ENCODE peak calls at places on chromosomes 13 and 19, in five cellular contexts. G is ascending aorta, A is SK-N-SH, O is transverse colon, B is mesendoderm. P is an unnamed sample.

GRCh38 chr19:5823579-5824281 is 15.8 kb downstream of the FUT6 start:
- DNase-seq in G (no peak), O (peak; percentile 54), A (peak; percentile 69), B (peak; percentile 47), P (no peak)

GRCh38 chr13:106284358-106284757 is 251.1 kb downstream of the EFNB2 start:
- DNase-seq in A (no peak), B (no peak), O (no peak), G (no peak), P (no peak)

GRCh38 chr19:45716314-45717130 is 14.2 kb downstream of the FBXO46 start:
- DNase-seq in O (peak; percentile 51), G (no peak), A (peak; percentile 57), B (peak; percentile 50), P (peak; percentile 31)

GRCh38 chr13:98450495-98451167 is 126.3 kb downstream of the STK24 start:
- DNase-seq in B (peak; percentile 53), O (no peak), A (no peak), G (no peak), P (no peak)

GRCh38 chr13:114167445-114167844 is 11.6 kb upstream of the CFAP97D2 start:
- DNase-seq in G (no peak), O (no peak), B (no peak), A (no peak), P (no peak)

GRCh38 chr13:44840131-44840530 is 149.1 kb downstream of the NUFIP1 start:
- DNase-seq in A (no peak), B (no peak), O (no peak), G (no peak), P (no peak)

GRCh38 chr13:31090921-31091624 is 70.6 kb downstream of the HSPH1 start:
- DNase-seq in B (no peak), O (no peak), G (no peak), A (no peak), P (no peak)

GRCh38 chr19:58033741-58034475 is at the start of gene ZSCAN1:
- DNase-seq in B (peak; percentile 97), A (peak; percentile 92), G (no peak), O (peak; percentile 66), P (peak; percentile 14)

GRCh38 chr13:44004881-44005280 is 125.2 kb downstream of the LACC1 start:
- DNase-seq in A (no peak), O (no peak), B (no peak), G (no peak), P (no peak)

GRCh38 chr19:47445937-47446402 is 25.7 kb downstream of the SLC8A2 start:
- DNase-seq in B (no peak), G (no peak), A (peak; percentile 89), O (peak; percentile 43), P (no peak)

GRCh38 chr13:109256866-109257760 is 529.3 kb downstream of the IRS2 start:
- DNase-seq in A (no peak), B (peak; percentile 87), G (no peak), O (no peak), P (peak; percentile 65)

GRCh38 chr13:89930861-89931260 is 1416.6 kb upstream of the MIR17HG start:
- DNase-seq in B (peak; percentile 52), G (no peak), O (no peak), A (no peak), P (no peak)

GRCh38 chr19:47573076-47574026 is at the start of gene ZNF541:
- DNase-seq in O (peak; percentile 61), G (peak; percentile 11), A (peak; percentile 88), B (no peak), P (peak; percentile 2)

GRCh38 chr13:100811431-100811830 is 136.8 kb upstream of the TMTC4 start:
- DNase-seq in B (no peak), O (no peak), A (no peak), G (no peak), P (no peak)

GRCh38 chr13:97224544-97225324 is 2.6 kb downstream of the MBNL2 start:
- DNase-seq in G (no peak), B (peak; percentile 81), A (no peak), O (peak; percentile 70), P (no peak)

GRCh38 chr19:29542776-29543175 is 17.0 kb downstream of the VSTM2B start:
- DNase-seq in A (no peak), B (no peak), G (no peak), O (no peak), P (no peak)

GRCh38 chr13:51999525-51999924 is 11.7 kb downstream of the ATP7B start:
- DNase-seq in G (no peak), B (no peak), O (no peak), A (no peak), P (peak; percentile 67)

GRCh38 chr19:4009990-4010807 is 2.7 kb downstream of the PIAS4 start:
- DNase-seq in O (no peak), A (peak; percentile 6), G (no peak), B (no peak), P (peak; percentile 43)

GRCh38 chr19:31255863-31256600 is 93.2 kb downstream of the TSHZ3 start:
- DNase-seq in B (no peak), O (no peak), A (no peak), G (no peak), P (no peak)

GRCh38 chr19:33217881-33218280 is 7.8 kb downstream of the SLC7A10 start:
- DNase-seq in B (no peak), O (no peak), A (no peak), G (no peak), P (no peak)

GRCh38 chr19:2195361-2195760 is 31.6 kb downstream of the DOT1L start:
- DNase-seq in O (no peak), A (no peak), G (no peak), B (no peak), P (no peak)

GRCh38 chr19:2195914-2196313 is 32.2 kb downstream of the DOT1L start:
- DNase-seq in B (no peak), G (no peak), O (no peak), A (no peak), P (no peak)

GRCh38 chr19:2194513-2195078 is 30.9 kb downstream of the DOT1L start:
- DNase-seq in O (no peak), A (no peak), B (no peak), G (no peak), P (no peak)

GRCh38 chr19:2192862-2193261 is 29.1 kb downstream of the DOT1L start:
- DNase-seq in G (no peak), A (no peak), B (no peak), O (no peak), P (no peak)

DNA sequence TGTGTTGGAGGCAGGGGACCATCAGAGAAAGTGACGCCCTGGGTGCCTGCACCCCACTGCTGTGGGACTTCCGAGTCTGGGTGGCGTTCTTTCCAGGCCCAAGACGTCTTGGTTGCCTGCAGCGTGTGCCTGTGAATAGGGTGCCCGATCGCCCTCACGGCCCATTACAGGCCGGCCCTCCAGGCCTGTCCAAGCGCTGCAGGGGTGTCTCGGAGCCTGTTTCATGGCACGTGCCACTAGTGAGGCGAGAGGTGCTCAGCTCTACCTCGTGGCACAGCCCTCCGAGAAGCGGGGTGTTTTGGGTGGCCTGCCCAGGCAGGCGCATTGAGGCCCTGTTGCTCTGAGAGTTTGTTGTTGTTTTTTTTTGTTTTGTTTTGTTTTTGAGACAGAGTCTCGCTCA is 30.1 kb downstream of the DOT1L start:
- DNase-seq in G (no peak), A (no peak), B (no peak), O (no peak), P (no peak)
- H3K36me3 ChIP-seq in G (peaks cover 51% of the 10 kb centered on the region), A (peaks cover 40% of the 10 kb centered on the region), B (peaks cover 8% of the 10 kb centered on the region), O (no peaks in the 10 kb centered on the region), P (no peaks in the 10 kb centered on the region)

GRCh38 chr13:32723987-32724386 is 137.7 kb downstream of the PDS5B start:
- DNase-seq in G (no peak), A (no peak), O (no peak), B (no peak), P (no peak)
- H3K36me3 ChIP-seq in G (no peaks in the 10 kb centered on the region), A (peaks cover 2% of the 10 kb centered on the region), O (no peaks in the 10 kb centered on the region), B (no peaks in the 10 kb centered on the region), P (no peaks in the 10 kb centered on the region)

DNA sequence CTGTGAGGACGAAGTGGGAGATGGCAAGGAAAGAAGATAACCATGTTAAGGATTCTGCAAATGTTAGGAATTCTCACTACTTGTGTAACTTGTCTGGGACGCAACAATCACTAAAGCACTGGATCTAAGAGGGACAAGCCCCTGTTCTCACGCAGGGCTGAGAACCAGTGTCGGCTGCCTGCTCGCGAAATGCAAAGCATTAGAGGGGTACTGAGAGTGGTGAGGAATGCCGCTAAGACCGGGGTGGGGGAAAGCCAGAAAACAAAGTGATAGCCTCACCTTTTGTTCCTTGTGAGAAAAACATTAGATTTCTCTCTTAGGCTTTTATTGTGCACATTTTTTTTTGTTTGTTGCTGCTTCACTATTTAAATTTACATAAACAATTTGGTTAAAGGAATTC is 241.9 kb downstream of the ABCC4 start:
- DNase-seq in B (peak; percentile 10), O (no peak), G (no peak), A (no peak), P (no peak)
- H3K36me3 ChIP-seq in B (no peaks in the 10 kb centered on the region), O (no peaks in the 10 kb centered on the region), G (no peaks in the 10 kb centered on the region), A (no peaks in the 10 kb centered on the region), P (no peaks in the 10 kb centered on the region)

GRCh38 chr19:39432677-39433025 is 3.1 kb downstream of the RPS16 start:
- DNase-seq in A (no peak), B (no peak), G (no peak), O (no peak), P (no peak)
- H3K36me3 ChIP-seq in A (peaks cover 21% of the 10 kb centered on the region), B (peaks cover 21% of the 10 kb centered on the region), G (peaks cover 25% of the 10 kb centered on the region), O (no peaks in the 10 kb centered on the region), P (peaks cover 4% of the 10 kb centered on the region)

GRCh38 chr19:15254547-15254946 is 22.3 kb upstream of the EPHX3 start:
- DNase-seq in G (no peak), O (no peak), B (no peak), A (no peak), P (no peak)
- H3K36me3 ChIP-seq in G (peaks cover 69% of the 10 kb centered on the region), O (no peaks in the 10 kb centered on the region), B (peaks cover 48% of the 10 kb centered on the region), A (peaks cover 72% of the 10 kb centered on the region), P (no peaks in the 10 kb centered on the region)

P was measured in gastrocnemius medialis.